ENCODE peak calls at places on chromosomes 6 and 20, in four cellular contexts. T, M, H and G are unnamed samples.
A peak's percentile ranks its signal among the peaks of the same experiment; 100 is the strongest.

GRCh38 chr20:20690676-20691476 is 21.6 kb downstream of the RALGAPA2 start:
- DNase-seq in T (no peak), H (peak; percentile 16), M (no peak), G (no peak)

GRCh38 chr20:32845786-32846185 is 12.9 kb upstream of the EFCAB8 start:
- DNase-seq in H (no peak), M (no peak), T (no peak), G (no peak)

GRCh38 chr20:18632196-18632789 is 44.4 kb downstream of the DTD1 start:
- DNase-seq in T (peak; percentile 48), H (peak; percentile 76), M (peak; percentile 77), G (peak; percentile 70)

GRCh38 chr20:17911927-17912326 is 56.7 kb downstream of the SNX5 start:
- DNase-seq in M (no peak), T (no peak), H (no peak), G (no peak)

GRCh38 chr6:15434263-15434662 is 188.4 kb downstream of the JARID2 start:
- DNase-seq in H (no peak), M (no peak), T (peak; percentile 29), G (no peak)

GRCh38 chr6:137738931-137739504 is 128.0 kb upstream of the TNFAIP3 start:
- DNase-seq in M (no peak), T (no peak), H (no peak), G (no peak)

GRCh38 chr6:42403415-42403814 is 48.3 kb downstream of the TRERF1 start:
- DNase-seq in M (no peak), T (no peak), H (no peak), G (no peak)

GRCh38 chr6:13924949-13925881 is at the start of gene RNF182:
- DNase-seq in T (peak; percentile 90), M (no peak), H (no peak), G (no peak)

GRCh38 chr6:155340464-155341129 is 26.3 kb upstream of the TFB1M start:
- DNase-seq in M (no peak), T (no peak), H (peak; percentile 69), G (no peak)

GRCh38 chr6:83824388-83824801 is 28.8 kb upstream of the RIPPLY2 start:
- DNase-seq in M (no peak), T (no peak), H (no peak), G (no peak)

GRCh38 chr6:134182528-134182927 is 130.1 kb upstream of the SLC2A12 start:
- DNase-seq in H (no peak), M (no peak), T (no peak), G (peak; percentile 74)

GRCh38 chr6:157151029-157151428 is 172.3 kb downstream of the TMEM242 start:
- DNase-seq in H (peak; percentile 70), M (no peak), T (no peak), G (no peak)

GRCh38 chr20:50038574-50038991 is 55.8 kb downstream of the SNAI1 start:
- DNase-seq in H (no peak), M (no peak), T (no peak), G (no peak)

GRCh38 chr20:33305591-33306057 is 22.6 kb downstream of the BPIFB1 start:
- DNase-seq in M (no peak), H (peak; percentile 14), T (no peak), G (no peak)

GRCh38 chr6:3357669-3358068 is 98.9 kb downstream of the PSMG4 start:
- DNase-seq in M (no peak), T (no peak), H (no peak), G (no peak)

GRCh38 chr20:50724851-50725721 is 6.3 kb upstream of the PARD6B start:
- DNase-seq in M (peak; percentile 89), H (peak; percentile 97), T (peak; percentile 83), G (peak; percentile 92)

GRCh38 chr6:88565409-88565811 is 398.0 kb downstream of the RNGTT start:
- DNase-seq in T (no peak), H (no peak), M (no peak), G (no peak)

GRCh38 chr6:13762648-13763441 is 51.2 kb upstream of the RANBP9 start:
- DNase-seq in H (peak; percentile 95), M (no peak), T (no peak), G (no peak)

GRCh38 chr6:156182356-156182755 is 594.8 kb upstream of the ARID1B start:
- DNase-seq in T (no peak), M (no peak), H (no peak), G (no peak)

GRCh38 chr20:44446111-44446722 is 29.5 kb upstream of the TTPAL start:
- DNase-seq in T (no peak), M (no peak), H (no peak), G (no peak)

GRCh38 chr20:17611540-17612286 is 41.8 kb downstream of the DSTN start:
- DNase-seq in M (no peak), H (peak; percentile 40), T (no peak), G (peak; percentile 64)

GRCh38 chr20:38159949-38160756 is 4.9 kb downstream of the TGM2 start:
- DNase-seq in M (no peak), H (no peak), T (peak; percentile 79), G (no peak)

GRCh38 chr6:130382872-130383490 is 17.2 kb downstream of the TMEM200A start:
- DNase-seq in M (no peak), T (no peak), H (no peak), G (no peak)

GRCh38 chr20:41497186-41497895 is 120.8 kb downstream of the CHD6 start:
- DNase-seq in T (no peak), M (no peak), H (no peak), G (no peak)

GRCh38 chr6:156658186-156658585 is 119.0 kb upstream of the ARID1B start:
- DNase-seq in T (no peak), M (peak; percentile 47), H (peak; percentile 98), G (no peak)

GRCh38 chr6:20952605-20953004 is 418.3 kb downstream of the CDKAL1 start:
- DNase-seq in T (no peak), H (peak; percentile 49), M (no peak), G (no peak)

GRCh38 chr6:42088101-42088591 is 37.8 kb downstream of the TAF8 start:
- DNase-seq in T (no peak), M (no peak), H (peak; percentile 31), G (no peak)

GRCh38 chr6:83199173-83199864 is 6.2 kb downstream of the RWDD2A start:
- DNase-seq in M (no peak), T (no peak), H (no peak), G (no peak)

GRCh38 chr20:11979306-11980128 is 61.8 kb downstream of the BTBD3 start:
- DNase-seq in M (no peak), H (no peak), T (no peak), G (no peak)

GRCh38 chr20:57342829-57343228 is 8.2 kb upstream of the RAE1 start:
- DNase-seq in T (no peak), H (peak; percentile 30), M (no peak), G (no peak)

GRCh38 chr6:102766946-102767345 is 1373.4 kb downstream of the GRIK2 start:
- DNase-seq in M (no peak), T (no peak), H (no peak), G (no peak)

DNA sequence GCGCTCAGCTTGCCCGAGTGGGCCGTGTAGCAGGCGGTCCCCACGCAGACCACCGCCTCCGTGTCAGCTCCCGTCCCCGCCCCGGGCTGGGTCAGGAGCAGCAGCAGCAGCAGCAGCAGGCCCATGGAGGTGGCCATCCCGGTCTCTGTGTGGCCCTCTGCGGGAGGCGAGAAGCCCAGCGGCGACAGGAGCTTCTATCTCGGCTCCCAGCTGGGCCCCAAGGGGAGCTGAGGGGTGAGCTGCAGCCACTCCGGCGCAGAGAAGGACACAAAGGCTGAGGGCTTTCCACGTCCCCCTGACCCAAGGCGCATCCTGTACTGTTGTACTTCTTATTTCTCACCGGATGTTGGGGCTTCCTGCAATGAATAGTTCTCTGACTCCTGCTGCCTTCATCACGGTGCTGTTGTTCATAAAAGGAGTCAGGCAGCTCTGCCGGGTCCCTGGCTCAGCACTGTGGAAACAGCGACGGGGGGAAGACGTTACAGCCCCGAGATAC is at the start of gene CD93:
- DNase-seq in T (peak; percentile 17), M (peak; percentile 53), H (peak; percentile 67), G (no peak)
- H3K4me3 ChIP-seq in T (no peak within 1 kb of the TSS), M (no peak within 1 kb of the TSS), H (no peak within 1 kb of the TSS), G (no peak within 1 kb of the TSS)

DNA sequence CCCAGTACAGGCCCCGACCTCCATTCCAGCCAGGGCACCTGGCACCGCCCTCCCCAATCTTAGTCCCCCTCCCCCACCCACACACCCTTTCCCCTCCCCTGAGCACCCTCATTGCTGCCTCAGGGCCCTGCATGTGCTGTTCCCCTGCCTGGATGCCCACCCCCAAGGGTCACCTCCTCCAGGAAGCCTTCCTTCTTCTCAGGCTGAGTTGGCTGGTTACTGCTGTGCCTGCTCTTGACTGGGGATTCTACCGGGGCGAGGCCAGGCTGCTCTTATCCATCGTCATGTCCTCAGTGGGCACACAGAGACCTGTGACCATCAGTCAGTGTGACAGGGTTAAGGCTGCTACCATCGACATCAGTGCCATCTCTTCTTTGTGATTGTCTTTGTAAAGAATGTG is 23.6 kb downstream of the BHLHE23 start:
- DNase-seq in H (no peak), T (no peak), M (no peak), G (no peak)
- H3K27me3 ChIP-seq in H (peaks cover 21% of the 10 kb centered on the region), T (peaks cover 57% of the 10 kb centered on the region), M (peaks cover 40% of the 10 kb centered on the region), G (no peaks in the 10 kb centered on the region)

GRCh38 chr20:61253264-61253639 is 1.2 kb downstream of the CDH4 start:
- DNase-seq in H (peak; percentile 25), M (no peak), T (no peak), G (no peak)
- H3K4me3 ChIP-seq in H (peak overlapping the region; percentile 36), M (no peak overlapping the region), T (no peak overlapping the region), G (no peak overlapping the region)

DNA sequence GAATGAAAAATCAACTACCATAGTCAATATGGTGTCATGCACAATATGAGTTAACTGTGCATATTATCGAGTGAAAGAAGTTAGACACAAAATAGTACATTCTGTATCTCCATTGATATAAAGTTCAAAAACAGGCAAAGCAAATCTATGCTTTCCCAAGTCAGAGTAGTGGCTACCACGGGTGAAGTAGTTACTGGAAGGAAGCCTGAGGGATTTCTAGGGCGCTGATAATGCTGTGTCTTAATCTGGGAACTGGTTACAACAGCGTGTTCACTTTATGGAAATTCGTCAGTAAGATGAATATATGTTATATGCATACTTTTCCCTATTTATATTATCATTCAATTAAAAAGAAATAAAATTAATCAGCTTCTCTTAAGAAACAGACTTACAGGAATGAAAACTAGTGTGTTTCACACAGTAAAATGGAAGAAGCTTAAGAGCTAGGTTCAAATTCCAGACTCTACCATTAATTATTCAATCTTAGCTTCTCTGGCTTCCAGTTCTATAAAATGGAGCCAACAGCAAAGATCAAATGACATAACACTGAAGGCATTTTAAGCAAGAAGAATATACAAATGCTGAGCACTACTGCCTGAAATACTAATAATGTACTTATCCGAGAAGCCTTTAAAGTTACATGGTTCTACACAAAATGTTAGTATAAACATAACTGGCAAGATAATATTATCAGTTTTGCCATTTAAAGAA is 19.2 kb downstream of the BACH2 start:
- DNase-seq in M (no peak), H (peak; percentile 33), T (no peak), G (no peak)
- H3K27me3 ChIP-seq in M (no peaks in the 10 kb centered on the region), H (no peaks in the 10 kb centered on the region), T (peaks cover 4% of the 10 kb centered on the region), G (no peaks in the 10 kb centered on the region)